ENCODE peak calls at places on chromosome X, in eight cellular contexts. X, U, I, Q, Z, L, T and F are unnamed samples.

GRCh38 chrX:100864967-100865366 is 9.2 kb downstream of the NOX1 start:
- DNase-seq in I (peak; percentile 52), Z (no peak), Q (no peak), X (peak; percentile 69), U (peak; percentile 57), T (no peak), L (peak; percentile 54), F (no peak)

GRCh38 chrX:15930585-15930984 is 76.0 kb upstream of the AP1S2 start:
- DNase-seq in U (peak; percentile 44), Q (no peak), L (peak; percentile 36), X (peak; percentile 36), I (peak; percentile 57), T (no peak), Z (peak; percentile 62), F (no peak)

GRCh38 chrX:130264573-130264972 is 4.1 kb downstream of the ZNF280C start:
- DNase-seq in L (peak; percentile 4), U (no peak), Z (no peak), Q (no peak), T (no peak), I (no peak), X (no peak), F (no peak)

GRCh38 chrX:40278340-40279090 is 180.8 kb upstream of the BCOR start:
- DNase-seq in I (no peak), Z (no peak), T (peak; percentile 33), L (no peak), Q (no peak), X (no peak), U (peak; percentile 87), F (peak; percentile 72)

GRCh38 chrX:13081385-13082285 is 37.2 kb upstream of the FAM9C start:
- DNase-seq in X (no peak), Z (peak; percentile 70), Q (no peak), U (no peak), I (peak; percentile 50), L (peak; percentile 42), T (no peak), F (no peak)

GRCh38 chrX:96483642-96484160 is 200.9 kb upstream of the DIAPH2 start:
- DNase-seq in Q (no peak), T (no peak), U (no peak), L (no peak), Z (no peak), X (no peak), I (no peak), F (no peak)

GRCh38 chrX:15336023-15336413 is 695 bp upstream of the PIGA start:
- DNase-seq in Q (no peak), X (peak; percentile 58), I (peak; percentile 52), U (peak; percentile 90), Z (peak; percentile 11), L (peak; percentile 77), T (peak; percentile 1), F (peak; percentile 61)

GRCh38 chrX:39903937-39904336 is 193.8 kb downstream of the BCOR start:
- DNase-seq in U (no peak), L (peak; percentile 73), Z (no peak), I (no peak), T (no peak), Q (no peak), X (no peak), F (no peak)

GRCh38 chrX:22135171-22135711 is 103.1 kb downstream of the PHEX start:
- DNase-seq in T (no peak), I (peak; percentile 89), X (peak; percentile 35), L (peak; percentile 46), Z (no peak), U (peak; percentile 56), Q (no peak), F (no peak)

GRCh38 chrX:104137496-104137895 is 19.3 kb downstream of the SLC25A53 start:
- DNase-seq in Q (no peak), I (peak; percentile 32), Z (peak; percentile 9), T (no peak), U (peak; percentile 28), X (peak; percentile 4), L (peak; percentile 30), F (no peak)

GRCh38 chrX:132169554-132169953 is 41.7 kb upstream of the FRMD7 start:
- DNase-seq in I (no peak), T (no peak), U (no peak), Z (no peak), L (no peak), Q (no peak), X (no peak), F (no peak)

GRCh38 chrX:56783450-56783831 is 54.4 kb downstream of the NBDY start:
- DNase-seq in I (no peak), Q (no peak), Z (no peak), T (no peak), L (no peak), U (no peak), X (no peak), F (no peak)

GRCh38 chrX:66049056-66049455 is 9.2 kb upstream of the VSIG4 start:
- DNase-seq in X (no peak), Q (no peak), I (no peak), Z (no peak), L (no peak), T (no peak), U (no peak), F (no peak)

GRCh38 chrX:111892375-111892774 is 16.4 kb downstream of the TRPC5OS start:
- DNase-seq in T (no peak), X (no peak), L (no peak), I (no peak), Q (no peak), Z (no peak), U (no peak), F (no peak)

GRCh38 chrX:37926700-37927099 is 79.3 kb upstream of the DYNLT3 start:
- DNase-seq in Z (peak; percentile 40), U (peak; percentile 40), Q (no peak), I (peak; percentile 57), T (no peak), L (peak; percentile 55), X (peak; percentile 29), F (no peak)

GRCh38 chrX:32448945-32449344 is 762.4 kb downstream of the DMD start:
- DNase-seq in L (no peak), X (no peak), Q (no peak), U (no peak), T (no peak), Z (peak; percentile 44), I (peak; percentile 0), F (no peak)

GRCh38 chrX:150736478-150736877 is 43.3 kb downstream of the MTMR1 start:
- DNase-seq in X (no peak), Q (no peak), T (no peak), Z (no peak), U (no peak), L (no peak), I (no peak), F (no peak)

GRCh38 chrX:153684447-153685178 is 3.1 kb upstream of the SLC6A8 start:
- DNase-seq in Z (no peak), X (no peak), U (no peak), Q (peak; percentile 74), T (no peak), L (no peak), I (no peak), F (no peak)

GRCh38 chrX:119654112-119654531 is 38.8 kb downstream of the SEPTIN6 start:
- DNase-seq in U (peak; percentile 86), X (no peak), T (no peak), I (peak; percentile 68), L (peak; percentile 43), Z (no peak), Q (peak; percentile 1), F (peak; percentile 21)

GRCh38 chrX:30643313-30643821 is 9.9 kb upstream of the GK start:
- DNase-seq in Z (no peak), I (peak; percentile 88), X (no peak), Q (no peak), U (peak; percentile 92), L (peak; percentile 74), T (no peak), F (no peak)

GRCh38 chrX:141278306-141278705 is 36.0 kb upstream of the SPANXC start:
- DNase-seq in Q (peak; percentile 0), X (peak; percentile 29), I (peak; percentile 32), U (peak; percentile 28), T (no peak), L (peak; percentile 29), Z (peak; percentile 22), F (no peak)

GRCh38 chrX:115449742-115450141 is 111.2 kb upstream of the PLS3 start:
- DNase-seq in Z (no peak), I (peak; percentile 66), U (peak; percentile 21), Q (no peak), X (peak; percentile 85), T (no peak), L (no peak), F (no peak)

GRCh38 chrX:107154787-107155620 is 36.4 kb upstream of the RBM41 start:
- DNase-seq in L (peak; percentile 10), T (no peak), Z (no peak), U (peak; percentile 38), Q (no peak), X (no peak), I (peak; percentile 5), F (no peak)
- H3K4me3 ChIP-seq in L (no peak overlapping the region), T (no peak overlapping the region), Z (no peak overlapping the region), U (no peak overlapping the region), Q (no peak overlapping the region), X (no peak overlapping the region), I (no peak overlapping the region), F (no peak overlapping the region)

GRCh38 chrX:18856645-18856997 is 127.3 kb downstream of the PHKA2 start:
- DNase-seq in L (no peak), X (no peak), Z (no peak), U (no peak), I (no peak), T (no peak), Q (no peak), F (no peak)
- H3K27ac ChIP-seq in L (no peak overlapping the region), X (no peak overlapping the region), Z (no peak overlapping the region), U (no peak overlapping the region), I (no peak overlapping the region), T (no peak overlapping the region), Q (no peak overlapping the region), F (no peak overlapping the region)

DNA sequence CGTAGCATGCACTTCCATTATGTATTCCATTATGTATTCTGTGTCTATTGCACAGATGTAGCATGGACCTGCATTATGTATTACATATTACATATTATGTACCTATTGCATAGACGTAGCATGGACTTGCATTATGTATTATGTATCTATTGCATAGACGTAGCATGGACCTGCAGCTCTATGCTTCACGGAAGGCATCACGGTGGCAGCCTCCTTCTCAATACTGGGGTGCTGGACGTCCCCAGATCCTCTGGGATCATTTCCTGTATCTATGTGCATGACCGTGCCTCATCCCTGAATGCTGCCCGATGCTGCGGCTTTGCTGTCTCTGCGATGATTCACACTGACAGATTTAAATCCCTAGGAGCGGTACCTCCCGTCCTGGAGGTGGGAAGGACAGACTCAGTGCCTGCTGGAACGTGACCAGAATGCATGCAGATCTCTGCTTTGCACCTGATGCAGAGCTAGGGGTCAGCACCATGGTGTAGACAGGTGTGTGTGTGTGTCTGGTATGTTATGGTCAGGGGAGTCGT is 317.5 kb downstream of the DHRSX start:
- DNase-seq in Z (no peak), T (no peak), I (no peak), L (no peak), Q (no peak), U (no peak), X (no peak), F (no peak)
- H3K4me1 ChIP-seq in Z (peaks cover 19% of the 10 kb centered on the region), T (no peaks in the 10 kb centered on the region), I (no peaks in the 10 kb centered on the region), L (no peaks in the 10 kb centered on the region), Q (peaks cover 16% of the 10 kb centered on the region), U (peaks cover 15% of the 10 kb centered on the region), X (no peaks in the 10 kb centered on the region), F (no peaks in the 10 kb centered on the region)

DNA sequence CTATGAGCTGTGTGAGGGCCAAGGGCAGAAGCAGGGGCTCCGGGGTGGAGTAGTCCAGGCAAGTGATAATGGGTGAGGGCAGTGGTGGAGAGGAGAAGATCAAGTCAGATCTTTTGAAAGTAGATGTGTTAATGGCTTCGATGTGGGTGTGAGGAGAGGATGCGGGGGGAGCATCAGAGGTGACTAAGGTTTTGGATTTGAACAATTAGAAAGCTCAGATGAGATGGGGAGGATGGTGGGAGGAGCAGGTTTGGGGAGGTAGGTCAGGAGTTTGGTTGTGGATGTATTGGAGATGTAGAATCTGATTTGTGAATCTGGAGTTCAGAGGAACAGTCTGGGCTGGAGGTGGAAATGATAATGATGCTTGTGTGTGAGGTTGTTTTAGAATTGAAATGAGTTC is 4.6 kb downstream of the FTSJ1 start:
- DNase-seq in Z (no peak), U (no peak), L (no peak), X (no peak), T (no peak), Q (no peak), I (no peak), F (no peak)
- H3K4me3 ChIP-seq in Z (no peak overlapping the region), U (no peak overlapping the region), L (no peak overlapping the region), X (no peak overlapping the region), T (no peak overlapping the region), Q (no peak overlapping the region), I (no peak overlapping the region), F (no peak overlapping the region)